ENCODE peak calls at places on chromosomes 3 and 15, in six cellular contexts. P is neuronal stem cell, G is H1, U is mesendoderm, O is mesenchymal stem cell, J is trophoblast cell. Q is an unnamed sample.

GRCh38 chr15:57380854-57381253 is 4.5 kb downstream of the CGNL1 start:
- DNase-seq in J (no peak), U (no peak), G (no peak), O (no peak), P (no peak), Q (no peak)

GRCh38 chr3:12553921-12554391 is 2.9 kb upstream of the MKRN2 start:
- DNase-seq in O (peak; percentile 29), P (no peak), U (no peak), J (no peak), G (peak; percentile 56), Q (no peak)

GRCh38 chr15:78208341-78208844 is 26.0 kb downstream of the ACSBG1 start:
- DNase-seq in O (no peak), P (no peak), J (no peak), U (no peak), G (no peak), Q (no peak)

GRCh38 chr3:27542469-27542868 is 58.3 kb upstream of the SLC4A7 start:
- DNase-seq in J (no peak), U (no peak), P (no peak), G (no peak), O (no peak), Q (no peak)

GRCh38 chr3:130963878-130964277 is 62.7 kb downstream of the ASTE1 start:
- DNase-seq in J (peak; percentile 13), G (no peak), O (peak; percentile 90), P (peak; percentile 53), U (peak; percentile 80), Q (peak; percentile 98)

GRCh38 chr15:43544266-43544665 is 26.9 kb downstream of the MAP1A start:
- DNase-seq in J (no peak), G (no peak), O (no peak), P (no peak), U (no peak), Q (peak; percentile 14)

GRCh38 chr3:37400355-37400754 is 226.0 kb upstream of the LRRFIP2 start:
- DNase-seq in P (no peak), U (no peak), O (no peak), G (no peak), J (no peak), Q (no peak)

GRCh38 chr15:22895465-22896190 is 57.2 kb downstream of the NIPA2 start:
- DNase-seq in J (peak; percentile 99), U (peak; percentile 85), G (no peak), O (no peak), P (no peak), Q (peak; percentile 34)

GRCh38 chr15:69757186-69757585 is 304.6 kb downstream of the RPLP1 start:
- DNase-seq in J (no peak), O (no peak), G (no peak), P (no peak), U (no peak), Q (peak; percentile 21)

GRCh38 chr3:73540969-73541740 is 83.6 kb downstream of the PDZRN3 start:
- DNase-seq in J (no peak), P (no peak), O (no peak), U (no peak), G (no peak), Q (peak; percentile 60)

GRCh38 chr3:119596392-119596791 is 1.3 kb upstream of the PLA1A start:
- DNase-seq in O (no peak), G (no peak), J (no peak), U (no peak), P (no peak), Q (no peak)

GRCh38 chr3:42572278-42572677 is 9.5 kb downstream of the SEC22C start:
- DNase-seq in G (peak; percentile 74), O (peak; percentile 58), U (peak; percentile 91), P (no peak), J (peak; percentile 49), Q (peak; percentile 31)

GRCh38 chr3:66407281-66408218 is 93.3 kb downstream of the LRIG1 start:
- DNase-seq in O (peak; percentile 48), J (peak; percentile 52), P (peak; percentile 48), U (peak; percentile 77), G (peak; percentile 97), Q (peak; percentile 55)

GRCh38 chr3:82000350-82000749 is 238.9 kb upstream of the GBE1 start:
- DNase-seq in G (no peak), U (no peak), J (no peak), O (no peak), P (no peak), Q (no peak)

GRCh38 chr15:83066034-83066760 is 855 bp downstream of the BTBD1 start:
- DNase-seq in P (peak; percentile 27), J (no peak), O (peak; percentile 27), U (no peak), G (no peak), Q (no peak)

GRCh38 chr3:65979152-65979551 is 59.6 kb downstream of the MAGI1 start:
- DNase-seq in J (no peak), P (no peak), U (peak; percentile 63), O (peak; percentile 73), G (no peak), Q (peak; percentile 80)

GRCh38 chr3:115659253-115659652 is 35.9 kb downstream of the GAP43 start:
- DNase-seq in P (no peak), J (no peak), G (no peak), O (no peak), U (no peak), Q (no peak)
- H3K4me3 ChIP-seq in P (no peak overlapping the region), J (no peak overlapping the region), G (peak overlapping the region; percentile 74), O (no peak overlapping the region), U (no peak overlapping the region), Q (no peak overlapping the region)

GRCh38 chr3:172201990-172202318 is 162.6 kb downstream of the FNDC3B start:
- DNase-seq in U (peak; percentile 50), G (no peak), O (peak; percentile 79), P (no peak), J (no peak), Q (peak; percentile 96)
- H2BK120ac ChIP-seq in U (no peak overlapping the region), G (no peak overlapping the region), O (no peak overlapping the region), P (no peak overlapping the region), J (no peak overlapping the region), Q (peak overlapping the region; percentile 48)

GRCh38 chr15:73050561-73051297 is 1.5 kb upstream of the NEO1 start:
- DNase-seq in U (no peak), O (no peak), G (no peak), P (no peak), J (no peak), Q (no peak)
- H3K4me3 ChIP-seq in U (no peak overlapping the region), O (no peak overlapping the region), G (peak overlapping the region; percentile 71), P (no peak overlapping the region), J (no peak overlapping the region), Q (no peak overlapping the region)

GRCh38 chr15:76234337-76234889 is 76.9 kb downstream of the ETFA start:
- DNase-seq in P (no peak), O (no peak), G (no peak), U (peak; percentile 30), J (no peak), Q (no peak)
- H2BK120ac ChIP-seq in P (no peak overlapping the region), O (no peak overlapping the region), G (no peak overlapping the region), U (no peak overlapping the region), J (no peak overlapping the region), Q (no peak overlapping the region)